ENCODE peak calls at places on chromosomes 5 and 9, in nine cellular contexts. W, Z, H, L, T, E, A, F and Y are unnamed samples.
A peak's percentile ranks its signal among the peaks of the same experiment; 100 is the strongest.

GRCh38 chr5:162256711-162257110 is 189.1 kb downstream of the GABRG2 start:
- DNase-seq in W (no peak), F (no peak), Z (no peak), T (no peak), A (no peak), E (no peak), H (peak; percentile 8), L (no peak), Y (no peak)

GRCh38 chr9:85004818-85005413 is 335.4 kb downstream of the NTRK2 start:
- DNase-seq in F (no peak), E (no peak), T (no peak), W (no peak), A (no peak), Z (no peak), L (no peak), H (no peak), Y (no peak)

GRCh38 chr9:119343161-119343720 is 26.0 kb downstream of the BRINP1 start:
- DNase-seq in T (no peak), F (no peak), E (no peak), A (no peak), Z (no peak), H (no peak), L (no peak), W (no peak), Y (no peak)

GRCh38 chr5:176780951-176781350 is 29.4 kb upstream of the UNC5A start:
- DNase-seq in H (no peak), T (no peak), E (peak; percentile 22), F (no peak), L (no peak), A (no peak), W (no peak), Z (no peak), Y (no peak)

GRCh38 chr5:124908603-124909451 is 162.4 kb upstream of the ZNF608 start:
- DNase-seq in H (peak; percentile 36), A (no peak), Z (peak; percentile 40), W (peak; percentile 67), F (no peak), E (no peak), L (no peak), T (no peak), Y (peak; percentile 92)

GRCh38 chr9:110897899-110898298 is 140.4 kb downstream of the LPAR1 start:
- DNase-seq in L (no peak), A (no peak), W (no peak), F (no peak), T (no peak), Z (no peak), E (no peak), H (no peak), Y (no peak)

GRCh38 chr5:84384604-84385575 is at the start of gene EDIL3:
- DNase-seq in W (no peak), F (no peak), H (peak; percentile 91), Z (peak; percentile 72), L (no peak), A (no peak), E (peak; percentile 86), T (no peak), Y (no peak)

GRCh38 chr5:77168187-77168883 is 42.1 kb upstream of the PDE8B start:
- DNase-seq in Z (peak; percentile 12), A (peak; percentile 13), E (peak; percentile 74), W (no peak), T (peak; percentile 75), F (no peak), H (no peak), L (no peak), Y (no peak)

GRCh38 chr5:149895416-149896345 is 48.9 kb downstream of the PDE6A start:
- DNase-seq in W (no peak), Z (no peak), A (no peak), H (no peak), F (no peak), E (no peak), L (no peak), T (no peak), Y (no peak)

GRCh38 chr9:76194896-76195295 is 199.3 kb downstream of the RFK start:
- DNase-seq in W (no peak), L (no peak), Z (no peak), E (no peak), F (no peak), H (no peak), A (no peak), T (no peak), Y (no peak)

GRCh38 chr9:93673844-93674334 is 97.5 kb downstream of the PHF2 start:
- DNase-seq in W (no peak), E (no peak), F (no peak), T (peak; percentile 43), Z (no peak), H (no peak), L (no peak), A (no peak), Y (no peak)

GRCh38 chr9:97480174-97480573 is 21.3 kb upstream of the TMOD1 start:
- DNase-seq in T (no peak), H (no peak), Z (no peak), E (no peak), A (no peak), W (no peak), L (no peak), F (no peak), Y (no peak)

GRCh38 chr9:89318123-89319014 is at the start of gene SECISBP2:
- DNase-seq in H (peak; percentile 97), Z (peak; percentile 97), L (peak; percentile 91), F (peak; percentile 75), T (peak; percentile 98), W (peak; percentile 89), A (peak; percentile 89), E (peak; percentile 99), Y (peak; percentile 93)

GRCh38 chr9:120532475-120532874 is 47.5 kb downstream of the CDK5RAP2 start:
- DNase-seq in H (no peak), W (peak; percentile 50), L (no peak), Z (peak; percentile 59), T (peak; percentile 86), E (no peak), F (no peak), A (no peak), Y (peak; percentile 94)

GRCh38 chr9:89720721-89721660 is 116.2 kb downstream of the GADD45G start:
- DNase-seq in W (no peak), L (no peak), F (no peak), T (no peak), A (no peak), H (no peak), E (no peak), Z (peak; percentile 56), Y (no peak)

GRCh38 chr5:30592833-30593232 is 600.7 kb upstream of the CDH6 start:
- DNase-seq in A (no peak), E (no peak), H (no peak), F (no peak), T (no peak), W (no peak), L (no peak), Z (no peak), Y (no peak)

GRCh38 chr5:141558150-141558549 is 60.6 kb downstream of the DIAPH1 start:
- DNase-seq in H (no peak), L (no peak), Z (no peak), T (no peak), F (no peak), W (no peak), E (no peak), A (no peak), Y (no peak)

GRCh38 chr9:28155671-28156070 is 582.4 kb upstream of the C9orf72 start:
- DNase-seq in A (no peak), Z (no peak), H (no peak), W (no peak), E (no peak), F (no peak), T (no peak), L (no peak), Y (no peak)

GRCh38 chr5:179912386-179912785 is 4.7 kb upstream of the TBC1D9B start:
- DNase-seq in W (no peak), H (no peak), L (no peak), T (peak; percentile 80), F (no peak), Z (no peak), A (no peak), E (no peak), Y (no peak)

DNA sequence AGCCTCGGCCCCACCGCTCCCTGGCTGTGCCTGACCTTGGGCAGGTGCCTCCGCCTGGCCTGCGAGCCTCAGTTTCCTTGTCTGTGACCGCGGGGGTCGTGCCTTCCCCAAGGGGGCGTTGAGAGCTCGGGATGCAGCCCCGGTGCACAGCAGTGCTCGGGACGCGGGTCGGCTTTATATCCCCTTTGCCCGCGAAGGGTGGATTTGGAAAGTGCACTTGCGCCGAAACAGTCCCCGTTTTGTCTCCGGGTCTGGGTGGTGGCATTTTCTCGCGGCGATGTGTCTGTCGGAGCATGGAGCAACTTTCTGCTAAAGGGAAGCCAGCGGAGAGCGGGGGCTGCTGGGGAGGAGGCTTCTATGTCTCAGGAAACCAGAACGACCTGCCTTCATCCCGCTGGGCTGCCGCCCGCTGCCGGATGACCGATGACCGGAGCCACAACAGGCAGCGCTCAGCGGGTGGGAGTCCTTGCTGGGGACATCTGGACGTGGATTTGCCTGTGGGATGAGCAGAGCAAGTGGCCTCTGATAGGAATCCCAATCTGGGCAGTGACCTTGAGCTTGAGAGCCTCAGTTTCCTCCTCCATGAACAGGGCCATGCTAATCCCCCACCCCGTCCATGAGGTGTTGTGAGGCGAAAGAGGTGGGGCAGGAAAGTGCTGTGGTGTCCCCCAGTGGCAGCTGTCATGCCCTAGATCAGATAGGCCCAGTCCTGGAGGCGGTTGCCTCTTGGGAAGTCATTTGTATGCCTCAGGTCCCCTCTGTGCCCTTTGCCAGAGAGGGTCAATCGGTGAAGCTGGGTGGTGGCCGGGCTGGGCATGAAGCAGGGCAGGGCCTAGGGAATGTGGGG is 651 bp downstream of the HRH2 start:
- DNase-seq in Z (peak; percentile 26), F (no peak), T (no peak), H (peak; percentile 58), A (no peak), L (no peak), E (peak; percentile 72), W (no peak), Y (no peak)
- H3K4me3 ChIP-seq in Z (peak overlapping the region; percentile 65), F (peak overlapping the region; percentile 53), T (peak overlapping the region; percentile 52), H (peak overlapping the region; percentile 60), A (peak overlapping the region; percentile 50), L (peak overlapping the region; percentile 71), E (peak overlapping the region; percentile 50), W (no peak overlapping the region), Y (no peak overlapping the region)

GRCh38 chr5:1164696-1165630 is 36.4 kb upstream of the SLC6A19 start:
- DNase-seq in F (no peak), E (peak; percentile 41), Z (no peak), A (no peak), T (no peak), W (no peak), L (no peak), H (no peak), Y (peak; percentile 64)
- H3K4me3 ChIP-seq in F (no peak overlapping the region), E (no peak overlapping the region), Z (no peak overlapping the region), A (no peak overlapping the region), T (no peak overlapping the region), W (no peak overlapping the region), L (no peak overlapping the region), H (no peak overlapping the region), Y (no peak overlapping the region)

GRCh38 chr5:108924457-108924961 is 176.8 kb downstream of the FER start:
- DNase-seq in W (no peak), T (no peak), H (peak; percentile 3), E (no peak), L (no peak), F (no peak), A (no peak), Z (peak; percentile 7), Y (no peak)
- H3K4me3 ChIP-seq in W (no peak overlapping the region), T (no peak overlapping the region), H (no peak overlapping the region), E (no peak overlapping the region), L (no peak overlapping the region), F (no peak overlapping the region), A (no peak overlapping the region), Z (no peak overlapping the region), Y (no peak overlapping the region)

GRCh38 chr5:54470191-54470590 is 14.7 kb downstream of the HSPB3 start:
- DNase-seq in H (no peak), T (no peak), W (no peak), L (no peak), A (no peak), E (no peak), Z (no peak), F (no peak), Y (no peak)
- H3K4me3 ChIP-seq in H (no peak overlapping the region), T (peak overlapping the region; percentile 41), W (no peak overlapping the region), L (no peak overlapping the region), A (peak overlapping the region; percentile 35), E (no peak overlapping the region), Z (no peak overlapping the region), F (no peak overlapping the region), Y (no peak overlapping the region)